ENCODE peak calls at places on chromosome 14, in seven cellular contexts. V, U, S, C, D, G and R are unnamed samples.

GRCh38 chr14:26703967-26704366 is 106.1 kb upstream of the NOVA1 start:
- DNase-seq in V (no peak), U (no peak), S (no peak), C (no peak), D (no peak), G (no peak), R (no peak)

GRCh38 chr14:52315355-52315718 is 1.2 kb downstream of the PTGER2 start:
- DNase-seq in V (peak; percentile 34), U (no peak), S (no peak), C (no peak), D (no peak), G (no peak), R (peak; percentile 64)

GRCh38 chr14:27078176-27078575 is 480.3 kb upstream of the NOVA1 start:
- DNase-seq in V (no peak), U (no peak), S (peak; percentile 8), C (no peak), D (no peak), G (no peak), R (no peak)

GRCh38 chr14:102795060-102795925 is 18.0 kb downstream of the TRAF3 start:
- DNase-seq in V (peak; percentile 66), U (no peak), S (peak; percentile 97), C (peak; percentile 40), D (no peak), G (peak; percentile 83), R (peak; percentile 93)

GRCh38 chr14:25908707-25909106 is 689.1 kb downstream of the NOVA1 start:
- DNase-seq in V (no peak), U (no peak), S (no peak), C (no peak), D (no peak), G (no peak), R (no peak)

GRCh38 chr14:68924392-68925158 is 54.5 kb downstream of the ACTN1 start:
- DNase-seq in V (no peak), U (no peak), S (peak; percentile 53), C (peak; percentile 73), D (no peak), G (no peak), R (no peak)

GRCh38 chr14:34527591-34527990 is 11.9 kb downstream of the EAPP start:
- DNase-seq in V (no peak), U (peak; percentile 2), S (no peak), C (no peak), D (no peak), G (no peak), R (no peak)

GRCh38 chr14:73251516-73252215 is 14.4 kb downstream of the PAPLN start:
- DNase-seq in V (no peak), U (no peak), S (no peak), C (no peak), D (no peak), G (no peak), R (no peak)

GRCh38 chr14:65958664-65959562 is 527.3 kb upstream of the CCDC196 start:
- DNase-seq in V (no peak), U (no peak), S (peak; percentile 17), C (no peak), D (peak; percentile 15), G (peak; percentile 23), R (peak; percentile 25)

GRCh38 chr14:65961004-65961403 is 525.2 kb upstream of the CCDC196 start:
- DNase-seq in V (peak; percentile 44), U (peak; percentile 83), S (peak; percentile 7), C (peak; percentile 40), D (peak; percentile 24), G (peak; percentile 1), R (peak; percentile 14)

GRCh38 chr14:65957631-65958205 is 528.5 kb upstream of the CCDC196 start:
- DNase-seq in V (no peak), U (no peak), S (no peak), C (no peak), D (no peak), G (no peak), R (no peak)

GRCh38 chr14:65962952-65963351 is 523.2 kb upstream of the CCDC196 start:
- DNase-seq in V (no peak), U (no peak), S (no peak), C (no peak), D (no peak), G (no peak), R (peak; percentile 22)

GRCh38 chr14:65959563-65960024 is 526.6 kb upstream of the CCDC196 start:
- DNase-seq in V (no peak), U (no peak), S (no peak), C (no peak), D (no peak), G (no peak), R (no peak)
- TF ChIP-seq CTCF in V (no peak), U (no peak), S (no peak), C (no peak), D (no peak), G (no peak), R (no peak)

GRCh38 chr14:21022686-21023085 is 2.2 kb downstream of the NDRG2 start:
- DNase-seq in V (no peak), U (no peak), S (no peak), C (no peak), D (no peak), G (no peak), R (no peak)
- H3K4me3 ChIP-seq in V (no peak overlapping the region), U (peak overlapping the region; percentile 86), S (no peak overlapping the region), C (peak overlapping the region; percentile 76), D (no peak overlapping the region), G (no peak overlapping the region), R (no peak overlapping the region)

DNA sequence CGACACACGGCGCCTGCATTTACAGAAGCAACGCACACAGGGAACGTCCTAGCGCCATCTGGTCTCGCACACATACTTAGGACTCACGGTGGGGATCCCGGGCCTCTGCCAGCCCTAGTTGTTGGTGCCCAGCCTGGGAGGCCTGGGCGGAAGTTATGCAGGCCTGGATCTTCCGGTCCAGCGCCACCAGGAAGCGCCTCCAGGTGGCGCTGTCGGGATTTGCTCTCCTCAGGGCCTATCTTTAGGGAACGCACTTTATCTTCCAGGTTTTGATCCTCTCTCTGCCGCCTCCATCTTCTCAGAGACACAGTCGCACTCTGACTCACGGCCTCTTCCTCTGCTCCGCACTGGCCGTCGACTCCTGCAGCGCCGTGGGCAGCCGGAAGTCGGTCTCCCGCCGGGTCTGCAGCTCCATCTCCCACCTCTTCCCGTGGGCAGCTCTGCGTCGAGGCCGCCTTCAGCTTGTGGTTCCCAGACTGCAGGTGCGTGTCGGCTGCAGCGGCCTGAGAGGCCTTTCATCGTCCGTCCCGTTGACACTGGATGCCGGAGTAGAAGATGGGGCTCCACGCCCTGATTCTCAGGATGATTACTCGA is 760.4 kb downstream of the TMEM121 start:
- DNase-seq in V (no peak), U (no peak), S (no peak), C (no peak), D (no peak), G (no peak), R (no peak)
- TF ChIP-seq CTCF in V (no peak), U (peak; percentile 35), S (no peak), C (no peak), D (peak; percentile 30), G (no peak), R (no peak)

GRCh38 chr14:105316563-105316941 is 2.0 kb downstream of the PACS2 start:
- DNase-seq in V (no peak), U (no peak), S (no peak), C (no peak), D (no peak), G (no peak), R (no peak)
- H3K4me3 ChIP-seq in V (peak overlapping the region; percentile 79), U (no peak overlapping the region), S (no peak overlapping the region), C (no peak overlapping the region), D (no peak overlapping the region), G (no peak overlapping the region), R (no peak overlapping the region)

GRCh38 chr14:74571441-74571841 is 40.6 kb downstream of the LTBP2 start:
- DNase-seq in V (no peak), U (no peak), S (peak; percentile 71), C (peak; percentile 63), D (no peak), G (no peak), R (peak; percentile 83)
- TF ChIP-seq CTCF in V (no peak), U (no peak), S (no peak), C (no peak), D (no peak), G (no peak), R (no peak)

DNA sequence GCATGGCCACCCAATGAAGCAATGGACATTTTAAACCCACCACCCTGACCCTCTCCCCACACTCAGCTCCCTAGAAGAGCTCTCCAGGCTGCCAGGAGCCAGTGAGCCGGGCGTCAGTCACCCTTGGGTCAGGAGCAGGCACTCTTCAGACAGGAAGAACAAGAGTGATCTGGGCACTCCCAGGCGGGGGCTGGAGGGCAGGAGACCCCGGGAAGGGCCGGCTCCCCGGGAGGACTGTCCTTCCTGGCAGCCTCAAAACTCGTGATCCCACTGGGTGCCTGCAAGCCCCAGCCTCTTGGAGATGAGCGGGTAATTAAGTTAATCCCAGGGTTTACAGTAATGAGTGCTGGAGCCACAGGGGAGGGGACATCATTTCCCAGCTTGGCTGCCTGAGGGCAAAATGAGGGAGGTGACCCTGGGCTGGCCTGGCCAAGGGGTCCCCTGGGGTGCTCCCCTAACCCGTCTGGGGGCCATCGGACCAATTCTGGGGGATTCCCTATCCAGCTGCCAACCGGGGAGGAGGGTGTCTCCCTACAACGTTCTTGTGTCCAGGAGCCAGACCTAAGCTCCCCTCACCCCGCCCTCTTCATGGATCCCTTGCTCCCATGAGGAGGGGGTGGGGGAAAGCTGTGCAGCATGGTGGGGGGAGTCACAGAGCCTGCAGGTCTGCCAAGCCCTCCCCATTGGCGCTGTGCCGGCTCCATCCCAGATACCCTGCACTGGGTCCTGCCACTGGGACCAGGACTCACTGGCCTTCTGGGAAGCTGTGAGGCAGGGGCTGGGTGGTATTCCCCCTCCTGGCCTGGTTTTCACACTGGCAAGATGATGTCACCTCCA is 59.2 kb downstream of the CCNK start:
- DNase-seq in V (no peak), U (no peak), S (no peak), C (no peak), D (no peak), G (no peak), R (no peak)
- H3K4me3 ChIP-seq in V (no peak overlapping the region), U (no peak overlapping the region), S (no peak overlapping the region), C (no peak overlapping the region), D (no peak overlapping the region), G (no peak overlapping the region), R (no peak overlapping the region)

DNA sequence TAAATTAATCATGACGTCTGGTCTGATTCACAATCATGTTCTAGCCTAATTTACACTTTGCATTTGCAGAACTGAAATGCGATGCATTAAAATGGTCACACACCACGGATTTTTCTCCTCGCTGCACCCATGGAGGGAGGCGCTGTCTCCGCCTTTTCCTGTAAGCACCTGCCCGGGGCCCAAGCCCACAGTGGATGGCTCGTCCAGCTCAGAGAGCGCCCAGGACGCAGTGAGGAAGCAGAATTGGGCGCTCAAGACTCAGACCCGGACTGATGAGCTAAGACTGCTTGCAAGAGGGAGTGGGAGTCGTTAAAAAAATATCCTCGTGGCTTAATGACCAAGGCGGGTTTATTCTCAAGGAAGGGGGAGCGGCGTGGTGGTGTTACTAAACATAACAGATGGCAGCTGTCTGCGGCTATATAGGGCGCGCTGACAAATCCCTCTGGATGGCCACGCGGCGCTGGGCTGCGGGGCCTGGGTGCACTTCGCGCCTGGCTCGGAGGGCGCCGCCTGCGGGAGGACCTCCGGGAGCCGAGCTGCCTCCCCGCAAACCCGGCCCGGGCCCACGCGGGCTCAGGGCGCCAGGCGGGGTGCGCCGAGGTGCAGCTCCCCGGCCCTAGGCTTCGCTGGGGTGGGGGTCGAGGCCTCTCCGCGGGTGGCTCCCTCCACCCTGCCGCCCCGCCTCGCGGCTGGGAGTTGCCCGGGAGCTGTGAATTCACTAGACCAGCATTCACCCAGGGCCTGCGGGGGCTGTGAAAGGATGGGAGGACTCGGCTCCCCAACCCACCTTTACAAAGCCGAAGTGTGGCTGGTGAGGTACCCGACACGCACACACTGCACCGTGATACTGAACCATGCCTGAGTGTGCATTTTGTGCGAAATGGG is 78.7 kb downstream of the PPM1A start:
- DNase-seq in V (peak; percentile 56), U (peak; percentile 69), S (peak; percentile 38), C (peak; percentile 29), D (no peak), G (no peak), R (peak; percentile 37)
- TF ChIP-seq CTCF in V (no peak), U (no peak), S (no peak), C (no peak), D (no peak), G (no peak), R (no peak)